ENCODE peak calls at places on chromosomes 13 and 19, in seven cellular contexts. Q is lower lobe of right lung; E is activated CD4-positive, alpha-beta T cell treated with anti-CD3 and anti-CD28 coated beads for 36 hours; Z is body of pancreas; Y is RWPE2; L is left cardiac atrium; K is sciatic nerve. P is an unnamed sample.

GRCh38 chr19:19146000-19146608 is 7.8 kb upstream of the TMEM161A start:
- ATAC-seq in Q (peak), E (peak), Z (peak), Y (peak), L (peak), K (peak), P (peak)

GRCh38 chr19:4531562-4532165 is 3.4 kb downstream of the PLIN5 start:
- ATAC-seq in Q (no peak), E (no peak), Z (peak), Y (no peak), L (no peak), K (no peak), P (no peak)

GRCh38 chr13:77001540-77001939 is 9.7 kb downstream of the CLN5 start:
- ATAC-seq in Q (peak), E (no peak), Z (no peak), Y (no peak), L (peak), K (no peak), P (peak)

GRCh38 chr19:34366670-34367423 is 1.9 kb downstream of the GPI start:
- ATAC-seq in Q (no peak), E (no peak), Z (no peak), Y (no peak), L (peak), K (peak), P (no peak)

GRCh38 chr13:27425151-27425917 is 915 bp downstream of the GTF3A start:
- ATAC-seq in Q (peak), E (peak), Z (no peak), Y (no peak), L (no peak), K (no peak), P (no peak)

GRCh38 chr13:27449081-27449603 is 1.2 kb downstream of the MTIF3 start:
- ATAC-seq in Q (no peak), E (no peak), Z (no peak), Y (no peak), L (no peak), K (no peak), P (no peak)

GRCh38 chr19:50362656-50363424 is 2.6 kb downstream of the NAPSA start:
- ATAC-seq in Q (peak), E (peak), Z (no peak), Y (no peak), L (peak), K (no peak), P (peak)

GRCh38 chr13:26951581-26952177 is 191.1 kb upstream of the GPR12 start:
- ATAC-seq in Q (peak), E (no peak), Z (peak), Y (no peak), L (peak), K (no peak), P (no peak)

GRCh38 chr13:71213252-71213821 is 653.7 kb downstream of the DACH1 start:
- ATAC-seq in Q (no peak), E (no peak), Z (no peak), Y (no peak), L (no peak), K (no peak), P (no peak)

GRCh38 chr13:40456979-40457553 is 209.4 kb downstream of the FOXO1 start:
- ATAC-seq in Q (no peak), E (no peak), Z (no peak), Y (no peak), L (no peak), K (no peak), P (no peak)

GRCh38 chr19:1232652-1233360 is 5.0 kb downstream of the CBARP start:
- ATAC-seq in Q (peak), E (no peak), Z (peak), Y (peak), L (peak), K (peak), P (no peak)

GRCh38 chr13:25901460-25902376 is 150.1 kb downstream of the SHISA2 start:
- ATAC-seq in Q (peak), E (peak), Z (peak), Y (peak), L (peak), K (peak), P (peak)

GRCh38 chr13:53138369-53139036 is 109.9 kb downstream of the OLFM4 start:
- ATAC-seq in Q (peak), E (no peak), Z (peak), Y (no peak), L (peak), K (peak), P (no peak)

GRCh38 chr13:67943116-67943515 is 713.0 kb upstream of the PCDH9 start:
- ATAC-seq in Q (no peak), E (no peak), Z (no peak), Y (no peak), L (no peak), K (no peak), P (no peak)

GRCh38 chr19:16325161-16325527 is 518 bp downstream of the KLF2 start:
- ATAC-seq in Q (peak), E (no peak), Z (peak), Y (no peak), L (peak), K (no peak), P (no peak)

P was measured in activated T-helper 17 cell treated with anti-CD3 and anti-CD28 coated beads, Interleukin-2, amount 50 U/mL, for 72 hours.